ENCODE peak calls at places on chromosomes 2 and 18, in nine cellular contexts. U is upper lobe of left lung; S is heart right ventricle; L is tibial artery; R is IMR-90; V is AG04450; W is naive thymus-derived CD4-positive, alpha-beta T cell; D is pancreas; C is thyroid gland. E is an unnamed sample.

GRCh38 chr18:12737243-12737902 is 34.5 kb downstream of the PSMG2 start:
- DNase-seq in S (no peak), D (no peak), V (no peak), C (no peak), R (no peak), W (no peak), L (no peak), U (no peak), E (no peak)

GRCh38 chr2:200127852-200128251 is 172.5 kb downstream of the MAIP1 start:
- DNase-seq in U (no peak), S (no peak), D (no peak), C (no peak), R (peak), L (no peak), V (peak), W (no peak), E (no peak)

GRCh38 chr2:47620717-47621437 is 162.1 kb upstream of the MSH6 start:
- DNase-seq in C (no peak), D (no peak), R (no peak), L (no peak), U (no peak), V (no peak), S (no peak), W (no peak), E (no peak)

GRCh38 chr2:114022360-114023085 is 132.6 kb downstream of the ACTR3 start:
- DNase-seq in C (no peak), D (no peak), S (no peak), U (no peak), L (no peak), V (peak), R (peak), W (no peak), E (no peak)

GRCh38 chr2:100675855-100676254 is 113.1 kb downstream of the PDCL3 start:
- DNase-seq in W (no peak), U (no peak), C (no peak), L (no peak), D (no peak), V (no peak), R (no peak), S (no peak), E (no peak)

GRCh38 chr18:77088977-77089795 is 43.4 kb downstream of the MBP start:
- DNase-seq in R (no peak), C (peak), V (no peak), W (no peak), S (no peak), U (no peak), D (peak), L (no peak), E (no peak)

GRCh38 chr2:70733428-70734185 is 34.4 kb downstream of the ADD2 start:
- DNase-seq in D (no peak), S (no peak), W (no peak), R (no peak), C (no peak), U (no peak), V (no peak), L (no peak), E (no peak)

GRCh38 chr18:2087877-2088673 is 483.2 kb downstream of the METTL4 start:
- DNase-seq in L (peak), C (no peak), W (no peak), V (no peak), S (peak), U (no peak), R (no peak), D (no peak), E (no peak)

GRCh38 chr2:69955029-69955428 is 6.4 kb downstream of the ASPRV1 start:
- DNase-seq in D (no peak), W (no peak), U (no peak), L (no peak), R (peak), C (no peak), V (no peak), S (no peak), E (no peak)

GRCh38 chr2:201697899-201698298 is 545 bp downstream of the MPP4 start:
- DNase-seq in R (peak), S (no peak), W (no peak), L (no peak), D (no peak), U (no peak), V (peak), C (no peak), E (no peak)

GRCh38 chr2:177464549-177464948 is 72.0 kb downstream of the AGPS start:
- DNase-seq in U (no peak), L (no peak), V (no peak), W (no peak), S (no peak), C (no peak), D (no peak), R (peak), E (no peak)

GRCh38 chr2:113212245-113213060 is 38.7 kb downstream of the PSD4 start:
- DNase-seq in L (peak), W (no peak), S (no peak), U (peak), R (no peak), D (no peak), C (peak), V (no peak), E (no peak)

GRCh38 chr2:29714333-29714732 is 207.1 kb downstream of the ALK start:
- DNase-seq in L (no peak), V (no peak), W (no peak), C (no peak), D (no peak), R (no peak), U (no peak), S (no peak), E (no peak)

GRCh38 chr2:240714747-240715725 is 23.4 kb downstream of the AQP12A start:
- DNase-seq in U (peak), W (no peak), C (no peak), V (no peak), L (no peak), R (no peak), D (no peak), S (no peak), E (no peak)

GRCh38 chr2:181678033-181678586 is 2.2 kb downstream of the NEUROD1 start:
- DNase-seq in U (peak), L (peak), R (peak), V (peak), D (peak), S (peak), W (peak), C (peak), E (no peak)

GRCh38 chr2:61775956-61776570 is 77.8 kb downstream of the FAM161A start:
- DNase-seq in U (no peak), C (no peak), S (no peak), R (no peak), V (no peak), L (no peak), W (no peak), D (no peak), E (no peak)

GRCh38 chr18:63322246-63322645 is 2.7 kb upstream of the BCL2 start:
- DNase-seq in V (no peak), C (no peak), R (no peak), U (no peak), L (no peak), S (no peak), D (no peak), W (no peak), E (no peak)

GRCh38 chr2:159609933-159610523 is 6.3 kb downstream of the BAZ2B start:
- DNase-seq in V (no peak), C (no peak), R (no peak), S (no peak), U (no peak), W (no peak), D (no peak), L (no peak), E (no peak)

GRCh38 chr2:143551946-143552655 is 422.9 kb downstream of the ARHGAP15 start:
- DNase-seq in S (no peak), R (no peak), D (no peak), W (no peak), C (no peak), V (no peak), U (no peak), L (no peak), E (no peak)

GRCh38 chr2:39632871-39633270 is 32.8 kb upstream of the TMEM178A start:
- DNase-seq in C (peak), W (no peak), V (no peak), D (no peak), U (no peak), R (peak), L (no peak), S (no peak), E (no peak)

GRCh38 chr2:23698733-23699391 is 228.1 kb downstream of the ATAD2B start:
- DNase-seq in C (no peak), V (no peak), L (peak), S (no peak), R (peak), U (peak), D (no peak), W (no peak), E (peak)

GRCh38 chr2:119692310-119692709 is 13.3 kb downstream of the TMEM177 start:
- DNase-seq in U (no peak), W (no peak), D (no peak), V (no peak), L (no peak), C (no peak), R (no peak), S (no peak), E (no peak)

DNA sequence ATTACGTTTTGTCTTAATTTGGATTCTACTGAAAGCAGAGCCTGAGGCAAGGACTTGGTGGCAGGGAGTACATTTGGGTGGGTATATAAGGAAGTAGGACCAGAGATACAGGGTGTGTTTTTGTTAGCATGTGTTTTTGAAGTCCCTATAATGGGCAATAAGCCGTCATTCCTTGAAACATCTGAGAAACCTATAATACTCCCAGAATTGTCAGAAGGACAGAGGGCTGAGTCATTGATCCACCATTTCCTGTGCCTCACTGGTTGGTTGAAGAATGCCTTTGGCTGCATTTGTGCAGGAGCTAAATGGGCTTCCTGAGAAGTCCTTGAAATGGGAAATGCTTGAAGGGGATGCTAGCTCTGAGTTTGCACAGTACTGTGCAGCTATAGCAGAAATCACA is 281.8 kb upstream of the ZEB2 start:
- DNase-seq in R (peak), V (peak), S (no peak), D (no peak), U (no peak), C (no peak), W (no peak), L (no peak), E (no peak)
- H3K27ac ChIP-seq in R (no peak), V (no peak), S (no peak), D (no peak), U (no peak), C (no peak), W (no peak), L (no peak), E (no peak)

GRCh38 chr18:23995180-23995579 is 19.4 kb upstream of the TTC39C start:
- DNase-seq in C (peak), L (no peak), U (no peak), S (no peak), R (no peak), D (no peak), V (no peak), W (no peak), E (no peak)

GRCh38 chr18:23998018-23998417 is 16.5 kb upstream of the TTC39C start:
- DNase-seq in L (no peak), V (no peak), W (no peak), R (no peak), S (no peak), C (no peak), D (no peak), U (no peak), E (no peak)

GRCh38 chr18:23992941-23993280 is 21.6 kb upstream of the TTC39C start:
- DNase-seq in D (no peak), R (no peak), U (no peak), S (no peak), V (no peak), C (no peak), L (no peak), W (no peak), E (no peak)

GRCh38 chr18:23992119-23992940 is 22.2 kb upstream of the TTC39C start:
- DNase-seq in D (peak), W (no peak), L (no peak), C (peak), R (peak), U (peak), V (no peak), S (peak), E (peak)

DNA sequence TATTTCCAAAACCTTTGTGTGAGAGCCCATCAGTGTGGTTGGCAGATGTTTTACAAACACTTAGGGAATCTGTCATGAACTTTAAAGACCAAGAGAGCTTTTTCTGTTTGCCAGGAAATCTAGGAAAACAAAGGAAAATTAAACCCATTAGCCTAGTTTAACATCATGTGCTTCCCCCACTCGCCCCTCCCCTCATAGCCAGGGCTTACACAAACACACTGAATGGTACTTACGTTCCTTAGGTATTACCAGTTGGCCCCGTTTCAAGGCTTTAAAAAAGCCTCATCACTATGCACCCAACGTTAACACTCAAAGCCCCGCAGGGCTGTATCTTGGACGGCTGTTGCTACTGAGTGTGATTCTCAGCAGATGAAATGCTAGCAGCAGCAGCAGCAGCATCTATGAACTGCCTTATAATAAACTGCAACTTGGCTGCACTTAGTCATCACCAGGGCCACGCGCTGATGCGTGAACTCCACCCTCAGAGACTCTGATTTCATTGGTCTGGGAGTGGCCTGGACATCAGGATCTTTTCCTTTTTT is 20.1 kb upstream of the TTC39C start:
- DNase-seq in R (peak), W (no peak), U (no peak), C (peak), L (peak), S (no peak), V (peak), D (no peak), E (peak)
- H3K27ac ChIP-seq in R (peak), W (no peak), U (peak), C (peak), L (no peak), S (no peak), V (no peak), D (no peak), E (peak)

DNA sequence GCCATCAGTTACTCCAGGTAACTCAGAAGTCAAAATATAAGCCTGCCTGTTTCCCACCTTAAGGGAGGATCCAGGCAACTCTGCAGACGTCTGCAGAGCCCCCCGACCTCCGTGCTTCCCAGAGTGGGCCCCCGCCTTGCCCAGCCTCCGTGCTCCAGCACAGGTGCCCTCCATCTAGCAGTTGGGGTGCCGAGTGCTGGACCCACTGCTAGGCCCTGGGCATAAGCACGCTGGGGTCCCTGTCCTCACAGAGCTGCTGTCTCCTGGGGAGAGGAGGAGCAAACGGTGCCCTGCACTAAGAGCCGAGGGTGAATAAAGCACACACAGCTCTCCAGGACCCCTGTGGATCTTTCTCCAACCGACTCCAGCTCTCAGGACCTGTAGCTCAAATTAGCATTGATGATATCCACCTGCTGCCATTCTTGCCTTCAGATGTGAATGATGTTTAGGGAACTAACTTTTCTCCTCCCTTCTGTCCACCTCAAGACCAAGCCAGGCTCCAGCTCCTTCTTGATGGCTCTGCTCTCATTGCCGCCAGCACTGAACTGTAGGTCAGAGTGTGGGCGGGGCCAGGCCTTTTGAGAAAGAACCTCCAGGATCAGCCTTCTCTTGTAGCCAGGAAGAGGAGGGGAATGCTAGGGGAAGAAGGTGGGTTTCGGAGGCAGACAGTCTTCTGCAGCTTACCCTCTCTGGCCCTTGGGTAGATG is 121.2 kb downstream of the SMAD7 start:
- DNase-seq in R (no peak), L (peak), D (no peak), U (no peak), S (peak), V (no peak), C (peak), W (peak), E (peak)
- H3K27ac ChIP-seq in R (no peak), L (peak), D (no peak), U (no peak), S (no peak), V (no peak), C (peak), W (no peak), E (no peak)

GRCh38 chr2:11580697-11581096 is 46.9 kb downstream of the GREB1 start:
- DNase-seq in L (no peak), W (no peak), V (no peak), S (no peak), R (no peak), C (no peak), U (no peak), D (no peak), E (no peak)
- H3K27ac ChIP-seq in L (no peak), W (no peak), V (no peak), S (no peak), R (no peak), C (no peak), U (no peak), D (no peak), E (peak)

GRCh38 chr2:197324801-197325200 is 14.2 kb upstream of the ANKRD44 start:
- DNase-seq in V (no peak), L (no peak), C (no peak), R (no peak), S (no peak), D (no peak), W (no peak), U (no peak), E (no peak)
- H3K27ac ChIP-seq in V (no peak), L (no peak), C (no peak), R (no peak), S (no peak), D (no peak), W (peak), U (no peak), E (no peak)

GRCh38 chr18:31509571-31509970 is 11.6 kb downstream of the DSG2 start:
- DNase-seq in L (no peak), R (no peak), C (no peak), D (no peak), U (no peak), V (no peak), W (no peak), S (no peak), E (no peak)
- H3K27ac ChIP-seq in L (no peak), R (no peak), C (no peak), D (peak), U (no peak), V (no peak), W (no peak), S (no peak), E (peak)

GRCh38 chr18:49017813-49018552 is 67.2 kb upstream of the SMAD7 start:
- DNase-seq in R (no peak), U (no peak), S (no peak), C (no peak), D (peak), V (no peak), L (no peak), W (no peak), E (peak)
- H3K27ac ChIP-seq in R (no peak), U (no peak), S (no peak), C (no peak), D (peak), V (no peak), L (no peak), W (no peak), E (no peak)

DNA sequence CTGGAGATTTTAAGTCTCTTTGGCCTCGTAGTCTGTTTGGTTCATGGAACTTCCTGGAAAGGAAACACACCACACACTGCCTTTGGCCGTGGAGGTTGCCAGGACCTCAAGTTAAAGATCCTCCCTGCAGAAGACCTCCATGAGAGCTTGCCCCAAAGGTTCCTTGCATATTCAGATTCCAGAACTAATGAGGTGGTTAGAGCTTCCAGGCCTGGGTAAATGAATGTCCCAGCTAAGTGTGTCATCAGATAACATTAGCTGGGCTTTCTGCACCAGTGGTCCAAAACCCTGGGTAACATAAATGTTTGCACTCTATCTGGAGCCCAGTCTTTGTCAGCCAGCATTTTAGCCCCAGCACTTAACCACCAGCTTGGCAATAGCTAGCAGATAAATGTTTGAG is 122.1 kb upstream of the EML6 start:
- DNase-seq in C (no peak), L (no peak), W (no peak), U (no peak), R (no peak), S (no peak), D (no peak), V (no peak), E (no peak)
- H3K27ac ChIP-seq in C (no peak), L (peak), W (peak), U (peak), R (no peak), S (peak), D (peak), V (no peak), E (peak)

E was measured in breast epithelium.